ENCODE peak calls at places on chromosomes 12 and 14, in six cellular contexts. W is heart left ventricle; J is EH; F is activated CD4-positive, alpha-beta T cell treated with anti-CD3 and anti-CD28 coated beads, Interleukin-2, amount 50 U/mL, for 1 hour; L is fibroblast of the conjunctiva; Q is Right ventricle myocardium inferior. E is an unnamed sample.

GRCh38 chr14:63273091-63273490 is 45.6 kb downstream of the GPHB5 start:
- DNase-seq in W (no peak), J (peak), F (no peak), L (no peak), Q (no peak), E (no peak)

GRCh38 chr14:83714141-83714540 is 1815.8 kb upstream of the FLRT2 start:
- DNase-seq in W (no peak), J (no peak), F (no peak), L (no peak), Q (no peak), E (no peak)

GRCh38 chr14:102594514-102595175 is 2.2 kb downstream of the RCOR1 start:
- DNase-seq in W (no peak), J (peak), F (peak), L (peak), Q (peak), E (peak)

GRCh38 chr14:71597955-71598659 is 334.1 kb upstream of the RGS6 start:
- DNase-seq in W (no peak), J (no peak), F (no peak), L (no peak), Q (no peak), E (no peak)

GRCh38 chr12:128240745-128241144 is 26.2 kb upstream of the TMEM132C start:
- DNase-seq in W (no peak), J (no peak), F (no peak), L (no peak), Q (no peak), E (no peak)

GRCh38 chr12:1843641-1844005 is 23.3 kb downstream of the LRTM2 start:
- DNase-seq in W (peak), J (no peak), F (no peak), L (no peak), Q (no peak), E (no peak)

GRCh38 chr12:90301734-90302133 is 593.1 kb upstream of the ATP2B1 start:
- DNase-seq in W (no peak), J (no peak), F (no peak), L (no peak), Q (no peak), E (no peak)

GRCh38 chr12:4991373-4991772 is 52.3 kb upstream of the KCNA5 start:
- DNase-seq in W (no peak), J (no peak), F (no peak), L (no peak), Q (no peak), E (no peak)

GRCh38 chr14:38623661-38624060 is 367.8 kb upstream of the CLEC14A start:
- DNase-seq in W (no peak), J (peak), F (no peak), L (no peak), Q (no peak), E (no peak)

GRCh38 chr12:92133795-92134637 is 11.6 kb downstream of the BTG1 start:
- DNase-seq in W (no peak), J (no peak), F (no peak), L (no peak), Q (no peak), E (no peak)

GRCh38 chr14:103520657-103521437 is 1.8 kb downstream of the CKB start:
- DNase-seq in W (peak), J (peak), F (peak), L (no peak), Q (peak), E (peak)

GRCh38 chr12:121005346-121005815 is 10.9 kb downstream of the C12orf43 start:
- DNase-seq in W (no peak), J (peak), F (peak), L (peak), Q (no peak), E (peak)

GRCh38 chr12:80821513-80822000 is 104.8 kb downstream of the MYF5 start:
- DNase-seq in W (no peak), J (no peak), F (no peak), L (no peak), Q (no peak), E (no peak)

GRCh38 chr14:96037891-96038557 is 1.1 kb upstream of the C14orf132 start:
- DNase-seq in W (no peak), J (peak), F (no peak), L (peak), Q (no peak), E (no peak)

GRCh38 chr12:130881548-130881947 is 9.7 kb downstream of the RAN start:
- DNase-seq in W (no peak), J (no peak), F (no peak), L (no peak), Q (no peak), E (no peak)

GRCh38 chr12:50618864-50619609 is 114.3 kb downstream of the DIP2B start:
- DNase-seq in W (no peak), J (peak), F (no peak), L (no peak), Q (no peak), E (no peak)

GRCh38 chr12:78085562-78086182 is 255.0 kb downstream of the NAV3 start:
- DNase-seq in W (no peak), J (peak), F (no peak), L (no peak), Q (no peak), E (no peak)

GRCh38 chr12:76449572-76449971 is 101.4 kb upstream of the BBS10 start:
- DNase-seq in W (no peak), J (peak), F (no peak), L (no peak), Q (no peak), E (no peak)

GRCh38 chr12:110426300-110426910 is 22.9 kb upstream of the ANAPC7 start:
- DNase-seq in W (no peak), J (peak), F (no peak), L (no peak), Q (no peak), E (no peak)

GRCh38 chr12:131831021-131831571 is 2.9 kb downstream of the MMP17 start:
- DNase-seq in W (peak), J (peak), F (no peak), L (no peak), Q (no peak), E (no peak)

GRCh38 chr12:25377475-25378179 is 126.9 kb upstream of the KRAS start:
- DNase-seq in W (no peak), J (peak), F (peak), L (no peak), Q (no peak), E (peak)

GRCh38 chr12:56278905-56279304 is 12.2 kb downstream of the COQ10A start:
- DNase-seq in W (no peak), J (no peak), F (no peak), L (no peak), Q (no peak), E (no peak)

GRCh38 chr14:33184587-33184986 is 245.9 kb downstream of the NPAS3 start:
- DNase-seq in W (no peak), J (peak), F (no peak), L (peak), Q (no peak), E (no peak)